ENCODE peak calls at places on chromosomes 6 and 20, in four cellular contexts. N is mesenteric fat pad, F is RCC 7860, L is neural progenitor cell. G is an unnamed sample.

GRCh38 chr6:144749263-144749662 is 464.1 kb downstream of the UTRN start:
- DNase-seq in F (no peak), N (no peak), L (no peak), G (no peak)

GRCh38 chr6:130075879-130076278 is 57.5 kb downstream of the L3MBTL3 start:
- DNase-seq in F (no peak), N (no peak), L (no peak), G (no peak)

GRCh38 chr20:3092611-3093379 is 8.3 kb upstream of the AVP start:
- DNase-seq in F (no peak), L (peak; percentile 45), N (no peak), G (peak; percentile 51)

GRCh38 chr6:130885392-130886192 is 58.4 kb downstream of the SMLR1 start:
- DNase-seq in L (peak; percentile 82), N (no peak), F (peak; percentile 55), G (peak; percentile 75)

GRCh38 chr6:37874726-37875125 is 55.2 kb downstream of the ZFAND3 start:
- DNase-seq in L (no peak), F (no peak), N (no peak), G (no peak)

GRCh38 chr6:131687022-131687421 is 14.2 kb downstream of the OR2A4 start:
- DNase-seq in N (no peak), L (no peak), F (no peak), G (no peak)

GRCh38 chr6:164013480-164014208 is 599.1 kb downstream of the QKI start:
- DNase-seq in F (peak; percentile 59), L (no peak), N (no peak), G (no peak)

GRCh38 chr20:57258055-57258454 is 8.4 kb downstream of the BMP7 start:
- DNase-seq in N (no peak), F (no peak), L (peak; percentile 67), G (no peak)

GRCh38 chr6:88761237-88762031 is 202.0 kb downstream of the RNGTT start:
- DNase-seq in L (peak; percentile 25), N (no peak), F (no peak), G (peak; percentile 47)

GRCh38 chr6:126228001-126228791 is 111.7 kb upstream of the CENPW start:
- DNase-seq in N (no peak), F (no peak), L (peak; percentile 70), G (no peak)

GRCh38 chr20:61640171-61640570 is 388.1 kb downstream of the CDH4 start:
- DNase-seq in N (no peak), L (no peak), F (no peak), G (no peak)

GRCh38 chr6:90082847-90083246 is 188.6 kb downstream of the GJA10 start:
- DNase-seq in N (no peak), L (no peak), F (no peak), G (no peak)

GRCh38 chr6:160042788-160043301 is 74.0 kb downstream of the IGF2R start:
- DNase-seq in F (no peak), N (peak; percentile 39), L (no peak), G (no peak)

GRCh38 chr20:61664741-61665320 is 400.9 kb downstream of the TAF4 start:
- DNase-seq in F (no peak), N (no peak), L (no peak), G (no peak)

GRCh38 chr20:33311989-33312388 is 29.0 kb downstream of the BPIFB1 start:
- DNase-seq in N (no peak), F (no peak), L (no peak), G (no peak)

GRCh38 chr20:8427419-8428065 is 295.5 kb downstream of the PLCB1 start:
- DNase-seq in N (no peak), F (no peak), L (no peak), G (no peak)

GRCh38 chr20:1478566-1478965 is 11.9 kb upstream of the NSFL1C start:
- DNase-seq in F (peak; percentile 55), N (no peak), L (no peak), G (no peak)

GRCh38 chr6:132228894-132229293 is 172.4 kb downstream of the MOXD1 start:
- DNase-seq in L (no peak), N (no peak), F (no peak), G (no peak)

GRCh38 chr6:142851601-142852000 is 93.4 kb downstream of the HIVEP2 start:
- DNase-seq in F (peak; percentile 49), N (no peak), L (no peak), G (no peak)

GRCh38 chr20:62953839-62954703 is 1.6 kb downstream of the SLC17A9 start:
- DNase-seq in F (peak; percentile 54), N (no peak), L (peak; percentile 73), G (peak; percentile 77)

GRCh38 chr20:49482621-49483017 is at the start of gene KCNB1:
- DNase-seq in N (no peak), F (no peak), L (peak; percentile 96), G (peak; percentile 35)

GRCh38 chr20:49989234-49990065 is 6.7 kb downstream of the SNAI1 start:
- DNase-seq in L (peak; percentile 54), N (no peak), F (peak; percentile 63), G (no peak)

GRCh38 chr20:17651761-17652388 is 30.2 kb downstream of the RRBP1 start:
- DNase-seq in N (peak; percentile 65), L (no peak), F (no peak), G (no peak)

GRCh38 chr6:36977470-36977941 is 8.5 kb downstream of the MTCH1 start:
- DNase-seq in L (peak; percentile 52), N (no peak), F (no peak), G (peak; percentile 45)

GRCh38 chr6:132298344-132298949 is 102.8 kb downstream of the MOXD1 start:
- DNase-seq in L (peak; percentile 62), F (no peak), N (no peak), G (peak; percentile 51)

GRCh38 chr20:32973077-32973717 is 31.0 kb downstream of the SUN5 start:
- DNase-seq in F (no peak), L (no peak), N (peak; percentile 76), G (no peak)

GRCh38 chr6:41964201-41964887 is 22.7 kb upstream of the CCND3 start:
- DNase-seq in L (no peak), N (peak; percentile 20), F (no peak), G (no peak)

GRCh38 chr6:72826033-72826432 is 204.2 kb downstream of the KCNQ5 start:
- DNase-seq in F (peak; percentile 56), N (no peak), L (no peak), G (no peak)